ENCODE peak calls at places on chromosomes 2 and 18, in four cellular contexts. G is IMR-90, X is K562, A is A549. J is an unnamed sample.

GRCh38 chr2:23541453-23542334 is 156.7 kb downstream of the KLHL29 start:
- DNase-seq in A (no peak), X (no peak), G (no peak), J (no peak)

GRCh38 chr2:37896319-37896718 is 28.8 kb upstream of the RMDN2 start:
- DNase-seq in X (no peak), A (no peak), G (no peak), J (no peak)

GRCh38 chr2:109463891-109464290 is 149.9 kb downstream of the SEPTIN10 start:
- DNase-seq in G (no peak), X (no peak), A (no peak), J (no peak)

GRCh38 chr2:240250985-240251847 is 110.8 kb upstream of the OTOS start:
- DNase-seq in X (peak; percentile 87), G (peak; percentile 89), A (peak; percentile 80), J (no peak)

GRCh38 chr18:76265375-76266225 is 229.4 kb downstream of the ZNF516 start:
- DNase-seq in A (no peak), X (no peak), G (peak; percentile 38), J (no peak)

GRCh38 chr18:21362921-21363320 is 120.9 kb downstream of the GREB1L start:
- DNase-seq in G (no peak), A (no peak), X (no peak), J (no peak)

GRCh38 chr2:126381081-126381480 is 274.9 kb upstream of the GYPC start:
- DNase-seq in X (no peak), A (no peak), G (no peak), J (no peak)

GRCh38 chr18:77811510-77811909 is 561.9 kb downstream of the GALR1 start:
- DNase-seq in G (no peak), A (no peak), X (no peak), J (no peak)

GRCh38 chr2:64697286-64698023 is 43.7 kb upstream of the SERTAD2 start:
- DNase-seq in X (no peak), G (peak; percentile 50), A (no peak), J (no peak)

GRCh38 chr18:57059366-57059765 is 87.5 kb upstream of the BOD1L2 start:
- DNase-seq in X (no peak), A (no peak), G (no peak), J (no peak)

GRCh38 chr2:170737821-170738220 is 22.7 kb downstream of the SP5 start:
- DNase-seq in X (no peak), G (peak; percentile 8), A (no peak), J (no peak)

GRCh38 chr2:172555522-172556283 is at the start of gene PDK1:
- DNase-seq in G (peak; percentile 87), X (peak; percentile 97), A (peak; percentile 66), J (peak; percentile 54)

GRCh38 chr2:57906152-57906732 is 140.4 kb upstream of the VRK2 start:
- DNase-seq in G (peak; percentile 69), A (peak; percentile 77), X (peak; percentile 46), J (no peak)

DNA sequence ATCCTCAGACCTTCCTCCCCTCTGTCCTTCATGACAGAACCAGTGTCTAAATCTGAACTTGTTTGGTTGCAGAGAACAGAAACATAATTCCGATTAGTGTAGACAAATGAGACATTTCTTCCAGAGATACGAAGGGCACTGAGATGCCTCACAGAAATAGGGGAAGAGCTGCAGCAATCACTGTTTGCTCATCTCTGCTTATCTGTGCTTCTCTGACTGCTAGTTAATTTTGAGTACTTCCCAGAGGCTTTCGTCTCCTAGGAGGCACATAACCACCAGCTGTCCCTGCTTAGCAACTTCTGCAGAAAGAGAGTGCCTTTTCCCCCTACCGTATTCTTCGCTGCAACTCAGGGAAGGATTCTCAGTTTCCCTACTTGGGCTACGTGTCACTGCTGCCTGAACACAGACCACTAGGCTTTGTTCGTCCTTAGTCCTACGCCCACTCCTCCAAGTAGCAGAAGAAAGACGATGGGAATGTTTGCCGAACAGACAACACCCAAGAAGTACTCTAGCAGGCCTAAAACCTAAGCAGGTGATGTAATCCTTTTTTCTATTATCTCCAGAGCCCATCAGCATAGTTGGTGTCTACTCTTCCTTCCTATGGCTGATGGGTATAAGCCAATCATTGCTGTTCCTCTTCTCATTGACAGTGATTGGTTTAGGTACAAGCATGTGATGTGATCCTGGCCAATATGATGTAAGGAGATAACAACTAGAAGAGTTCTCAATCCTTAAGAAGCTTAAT is 63.6 kb downstream of the TNP1 start:
- DNase-seq in G (no peak), X (no peak), A (no peak), J (no peak)
- TF ChIP-seq ELK1 in G (no peak), X (no peak), A (no peak), J (no peak)

GRCh38 chr18:71426441-71426840 is 1117.7 kb downstream of the CBLN2 start:
- DNase-seq in X (no peak), G (no peak), A (no peak), J (no peak)

GRCh38 chr18:71431689-71432088 is 1112.5 kb downstream of the CBLN2 start:
- DNase-seq in G (no peak), X (no peak), A (no peak), J (no peak)

GRCh38 chr18:71431171-71431570 is 1113.0 kb downstream of the CBLN2 start:
- DNase-seq in A (no peak), X (no peak), G (no peak), J (no peak)
- TF ChIP-seq ELK1 in A (no peak), X (no peak), G (no peak), J (no peak)

DNA sequence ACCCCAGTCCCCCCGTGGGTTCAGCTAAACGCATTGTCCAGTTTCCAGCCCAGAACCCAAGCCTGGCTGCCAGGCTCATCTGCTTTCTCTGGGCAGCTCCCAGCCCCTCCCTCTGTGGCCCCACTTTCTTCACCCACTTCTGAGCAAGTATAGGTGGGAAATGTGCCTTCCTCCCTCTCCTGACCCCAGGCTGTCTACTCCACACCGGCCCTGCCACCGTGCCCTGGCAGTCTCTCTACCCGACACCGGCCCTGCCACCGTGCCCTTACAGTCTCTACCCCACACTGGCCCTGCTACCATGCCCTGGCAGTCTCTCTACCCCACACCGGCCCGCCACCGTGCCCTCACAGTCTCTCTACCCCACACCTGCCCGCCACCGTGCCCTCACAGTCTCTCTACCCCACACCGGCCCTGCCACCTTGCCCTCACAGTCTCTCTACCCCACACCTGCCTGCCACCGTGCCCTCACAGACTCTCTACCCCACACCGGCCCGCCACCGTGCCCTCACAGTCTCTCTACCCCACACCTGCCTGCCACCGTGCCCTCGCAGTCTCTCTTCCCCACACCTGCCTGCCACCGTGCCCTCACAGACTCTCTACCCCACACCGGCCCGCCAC is 108.7 kb downstream of the TPO start:
- DNase-seq in X (no peak), G (no peak), A (no peak), J (no peak)
- TF ChIP-seq ELK1 in X (no peak), G (no peak), A (no peak), J (no peak)

GRCh38 chr18:5370332-5370731 is 74.8 kb upstream of the ZBTB14 start:
- DNase-seq in X (no peak), G (peak; percentile 19), A (no peak), J (no peak)
- TF ChIP-seq ELK1 in X (no peak), G (no peak), A (no peak), J (no peak)

GRCh38 chr2:127506502-127506901 is 19.8 kb downstream of the IWS1 start:
- DNase-seq in G (no peak), X (no peak), A (no peak), J (no peak)
- TF ChIP-seq ELK1 in G (no peak), X (no peak), A (no peak), J (no peak)

GRCh38 chr2:205700331-205701132 is 18.2 kb downstream of the NRP2 start:
- DNase-seq in G (peak; percentile 90), X (no peak), A (peak; percentile 41), J (no peak)
- TF ChIP-seq ELK1 in G (no peak), X (no peak), A (no peak), J (no peak)